ENCODE peak calls at places on chromosomes 5 and 9, in five cellular contexts. V is A549, I is iPS-NIHi11, B is EH, M is astrocyte. X is an unnamed sample.
A peak's percentile ranks its signal among the peaks of the same experiment; 100 is the strongest.

GRCh38 chr9:36815023-36815422 is 219.0 kb downstream of the PAX5 start:
- DNase-seq in V (no peak), I (no peak), B (no peak), M (no peak), X (no peak)

GRCh38 chr5:170302729-170303501 is 5.3 kb upstream of the LCP2 start:
- DNase-seq in V (no peak), I (peak; percentile 70), B (no peak), M (no peak), X (no peak)

GRCh38 chr9:74556685-74557084 is 59.5 kb downstream of the RORB start:
- DNase-seq in V (no peak), I (no peak), B (no peak), M (peak; percentile 78), X (no peak)

GRCh38 chr5:29309359-29309758 is 1884.1 kb upstream of the CDH6 start:
- DNase-seq in V (no peak), I (no peak), B (no peak), M (no peak), X (no peak)

GRCh38 chr9:71587576-71588362 is 180.5 kb downstream of the CEMIP2 start:
- DNase-seq in V (peak; percentile 39), I (no peak), B (peak; percentile 69), M (peak; percentile 10), X (no peak)

GRCh38 chr9:115018547-115019435 is 88.4 kb upstream of the TNFSF8 start:
- DNase-seq in V (no peak), I (no peak), B (peak; percentile 96), M (peak; percentile 89), X (no peak)

GRCh38 chr9:137486141-137486490 is 27.0 kb upstream of the NSMF start:
- DNase-seq in V (no peak), I (no peak), B (no peak), M (no peak), X (no peak)

GRCh38 chr5:156008844-156009243 is 318.1 kb upstream of the SGCD start:
- DNase-seq in V (no peak), I (no peak), B (no peak), M (no peak), X (no peak)

GRCh38 chr5:79503794-79504495 is 10.0 kb downstream of the HOMER1 start:
- DNase-seq in V (peak; percentile 39), I (no peak), B (no peak), M (no peak), X (no peak)

GRCh38 chr5:14444988-14445387 is 136.6 kb upstream of the OTULINL start:
- DNase-seq in V (no peak), I (no peak), B (peak; percentile 72), M (no peak), X (no peak)

GRCh38 chr9:80560976-80561375 is 989.2 kb downstream of the TLE4 start:
- DNase-seq in V (no peak), I (no peak), B (no peak), M (no peak), X (no peak)

GRCh38 chr5:143219696-143220095 is 183.8 kb downstream of the NR3C1 start:
- DNase-seq in V (no peak), I (no peak), B (peak; percentile 44), M (no peak), X (no peak)

GRCh38 chr9:13149454-13149853 is 130.0 kb downstream of the MPDZ start:
- DNase-seq in V (no peak), I (no peak), B (no peak), M (no peak), X (no peak)

GRCh38 chr5:108561416-108562204 is 179.7 kb upstream of the FBXL17 start:
- DNase-seq in V (no peak), I (no peak), B (no peak), M (no peak), X (no peak)

GRCh38 chr5:7179364-7179763 is 216.6 kb upstream of the ADCY2 start:
- DNase-seq in V (no peak), I (no peak), B (no peak), M (no peak), X (no peak)

GRCh38 chr9:96139592-96140251 is 162.3 kb downstream of the HSD17B3 start:
- DNase-seq in V (peak; percentile 48), I (no peak), B (peak; percentile 85), M (peak; percentile 84), X (no peak)

GRCh38 chr5:180915924-180916323 is 17.0 kb downstream of the BTNL8 start:
- DNase-seq in V (no peak), I (no peak), B (no peak), M (no peak), X (no peak)

GRCh38 chr5:119017999-119018398 is 29.7 kb upstream of the DTWD2 start:
- DNase-seq in V (no peak), I (no peak), B (no peak), M (no peak), X (no peak)

GRCh38 chr5:140240987-140241706 is 61.8 kb downstream of the PFDN1 start:
- DNase-seq in V (peak; percentile 63), I (peak; percentile 84), B (peak; percentile 97), M (peak; percentile 87), X (peak; percentile 49)

GRCh38 chr9:93390953-93391515 is 60.5 kb upstream of the FAM120A start:
- DNase-seq in V (no peak), I (no peak), B (no peak), M (no peak), X (no peak)

GRCh38 chr5:94691947-94692346 is 73.5 kb downstream of the SLF1 start:
- DNase-seq in V (peak; percentile 32), I (no peak), B (no peak), M (peak; percentile 81), X (peak; percentile 15)

GRCh38 chr5:10420926-10421325 is 20.8 kb upstream of the ROPN1L start:
- DNase-seq in V (no peak), I (no peak), B (peak; percentile 56), M (peak; percentile 29), X (no peak)

GRCh38 chr9:87594218-87594617 is 96.6 kb downstream of the DAPK1 start:
- DNase-seq in V (no peak), I (no peak), B (peak; percentile 14), M (peak; percentile 66), X (no peak)

GRCh38 chr9:133168432-133168831 is 4.7 kb upstream of the GBGT1 start:
- DNase-seq in V (peak; percentile 80), I (no peak), B (peak; percentile 14), M (no peak), X (no peak)

GRCh38 chr9:130680836-130681768 is 12.5 kb upstream of the EXOSC2 start:
- DNase-seq in V (peak; percentile 93), I (peak; percentile 90), B (peak; percentile 89), M (peak; percentile 75), X (peak; percentile 65)

GRCh38 chr5:121797677-121798518 is 53.8 kb upstream of the FTMT start:
- DNase-seq in V (no peak), I (peak; percentile 12), B (no peak), M (no peak), X (no peak)

GRCh38 chr5:66982514-66982913 is 214.1 kb downstream of the CD180 start:
- DNase-seq in V (no peak), I (no peak), B (no peak), M (no peak), X (no peak)

GRCh38 chr9:96487030-96487396 is 37.0 kb downstream of the HABP4 start:
- DNase-seq in V (no peak), I (no peak), B (no peak), M (no peak), X (no peak)

GRCh38 chr5:99088309-99088708 is 159.5 kb upstream of the CHD1 start:
- DNase-seq in V (no peak), I (no peak), B (no peak), M (peak; percentile 35), X (no peak)

GRCh38 chr9:23375511-23375910 is 450.5 kb downstream of the ELAVL2 start:
- DNase-seq in V (no peak), I (no peak), B (no peak), M (no peak), X (no peak)

GRCh38 chr5:172541119-172541763 is 86.9 kb upstream of the SH3PXD2B start:
- DNase-seq in V (no peak), I (no peak), B (no peak), M (no peak), X (no peak)

GRCh38 chr5:122051569-122051968 is 26.5 kb downstream of the LOX start:
- DNase-seq in V (no peak), I (no peak), B (no peak), M (no peak), X (no peak)